ENCODE peak calls at places on chromosomes 5 and 9, in seven cellular contexts. G is bronchial epithelial cell, V is astrocyte of the spinal cord, U is psoas muscle, X is NB4, J is B cell, P is fibroblast of the aortic adventitia. O is an unnamed sample.

GRCh38 chr9:123371228-123371584 is 15.2 kb downstream of the CRB2 start:
- DNase-seq in U (no peak), J (no peak), G (no peak), X (no peak), V (no peak), P (no peak), O (no peak)

GRCh38 chr9:33294670-33295432 is 4.5 kb downstream of the NFX1 start:
- DNase-seq in P (no peak), V (no peak), J (peak; percentile 48), G (no peak), X (peak; percentile 75), U (no peak), O (no peak)

GRCh38 chr9:101397746-101398334 is 578 bp downstream of the MRPL50 start:
- DNase-seq in X (no peak), J (no peak), V (no peak), G (no peak), P (no peak), U (no peak), O (no peak)

GRCh38 chr9:108416321-108416720 is 439.5 kb downstream of the ACTL7B start:
- DNase-seq in P (peak; percentile 40), J (no peak), V (peak; percentile 29), G (peak; percentile 65), X (peak; percentile 8), U (no peak), O (no peak)

GRCh38 chr5:34484591-34485228 is 171.4 kb upstream of the RAI14 start:
- DNase-seq in J (no peak), G (no peak), P (no peak), V (no peak), X (no peak), U (no peak), O (no peak)

GRCh38 chr9:91117959-91118651 is 243.6 kb downstream of the AUH start:
- DNase-seq in X (no peak), V (peak; percentile 74), J (no peak), U (peak; percentile 95), G (no peak), P (peak; percentile 83), O (no peak)

GRCh38 chr5:150567031-150567680 is 59.2 kb downstream of the NDST1 start:
- DNase-seq in G (peak; percentile 48), P (peak; percentile 94), X (peak; percentile 85), U (no peak), V (peak; percentile 77), J (no peak), O (no peak)

GRCh38 chr9:70097187-70097586 is 53.5 kb downstream of the MAMDC2 start:
- DNase-seq in P (no peak), G (no peak), X (no peak), J (no peak), V (no peak), U (no peak), O (no peak)

GRCh38 chr9:38768351-38768761 is 48.4 kb upstream of the FAM240B start:
- DNase-seq in J (no peak), U (no peak), G (peak; percentile 61), X (no peak), P (no peak), V (no peak), O (no peak)

GRCh38 chr9:112917027-112917986 is 26.6 kb upstream of the SLC46A2 start:
- DNase-seq in J (no peak), V (no peak), P (no peak), X (no peak), G (peak; percentile 94), U (no peak), O (no peak)

GRCh38 chr5:172721455-172722308 is 49.3 kb downstream of the DUSP1 start:
- DNase-seq in X (no peak), J (no peak), G (no peak), P (peak; percentile 83), U (peak; percentile 28), V (peak; percentile 41), O (no peak)

GRCh38 chr5:116864838-116865190 is 290.2 kb upstream of the SEMA6A start:
- DNase-seq in P (no peak), V (no peak), X (no peak), G (no peak), U (no peak), J (no peak), O (no peak)

GRCh38 chr9:113853333-113853732 is 22.8 kb upstream of the ZNF618 start:
- DNase-seq in V (no peak), X (peak; percentile 22), J (no peak), P (no peak), G (peak; percentile 46), U (no peak), O (no peak)

GRCh38 chr5:140549237-140550144 is 2.0 kb downstream of the EIF4EBP3 start:
- DNase-seq in X (peak; percentile 93), U (peak; percentile 75), V (no peak), P (peak; percentile 73), G (no peak), J (no peak), O (no peak)

GRCh38 chr5:112179290-112179689 is 239.8 kb downstream of the EPB41L4A start:
- DNase-seq in J (no peak), V (no peak), P (no peak), X (no peak), U (no peak), G (no peak), O (no peak)
- TF ChIP-seq CTCF in J (no peak), V (no peak), P (no peak), X (no peak), U (no peak), G (no peak), O (no peak)

GRCh38 chr5:138611295-138612220 is 36.4 kb upstream of the HSPA9 start:
- DNase-seq in U (no peak), G (peak; percentile 81), X (no peak), J (no peak), P (no peak), V (no peak), O (no peak)
- TF ChIP-seq CTCF in U (no peak), G (peak; percentile 11), X (no peak), J (no peak), P (no peak), V (peak; percentile 15), O (no peak)

GRCh38 chr9:127358770-127359169 is 38.2 kb upstream of the SLC2A8 start:
- DNase-seq in P (no peak), U (no peak), J (no peak), X (no peak), V (no peak), G (no peak), O (no peak)

GRCh38 chr9:127358023-127358535 is 38.9 kb upstream of the SLC2A8 start:
- DNase-seq in J (peak; percentile 6), X (peak; percentile 25), U (no peak), P (no peak), G (no peak), V (no peak), O (no peak)

GRCh38 chr9:127361561-127361960 is 35.4 kb upstream of the SLC2A8 start:
- DNase-seq in U (no peak), J (no peak), V (no peak), P (no peak), G (peak; percentile 91), X (peak; percentile 69), O (no peak)

GRCh38 chr9:127360829-127361228 is 36.1 kb upstream of the SLC2A8 start:
- DNase-seq in J (no peak), U (no peak), P (peak; percentile 43), V (peak; percentile 63), G (peak; percentile 50), X (peak; percentile 56), O (no peak)

DNA sequence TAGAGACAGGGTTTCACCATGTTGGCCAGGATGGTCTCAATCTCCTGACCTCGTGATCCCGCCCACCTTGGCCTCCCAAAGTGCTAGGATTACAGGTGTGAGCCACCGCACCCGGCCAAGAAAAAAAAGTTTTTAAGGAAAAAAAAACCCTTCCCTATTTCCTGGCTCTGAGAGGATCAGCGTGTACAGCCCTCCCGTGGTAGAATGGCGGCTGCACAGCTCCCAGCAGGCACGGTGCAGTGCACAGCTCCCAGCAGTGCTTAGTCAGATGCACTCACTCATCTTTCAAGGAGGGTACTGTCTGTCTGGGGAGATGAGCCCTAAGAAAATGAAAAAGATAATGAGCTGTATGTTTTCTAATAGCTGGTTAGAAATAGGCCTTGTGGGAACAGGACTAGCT is 36.8 kb upstream of the SLC2A8 start:
- DNase-seq in J (no peak), U (no peak), X (no peak), P (no peak), G (peak; percentile 37), V (no peak), O (no peak)
- TF ChIP-seq CTCF in J (no peak), U (peak; percentile 35), X (no peak), P (peak; percentile 15), G (no peak), V (no peak), O (no peak)

DNA sequence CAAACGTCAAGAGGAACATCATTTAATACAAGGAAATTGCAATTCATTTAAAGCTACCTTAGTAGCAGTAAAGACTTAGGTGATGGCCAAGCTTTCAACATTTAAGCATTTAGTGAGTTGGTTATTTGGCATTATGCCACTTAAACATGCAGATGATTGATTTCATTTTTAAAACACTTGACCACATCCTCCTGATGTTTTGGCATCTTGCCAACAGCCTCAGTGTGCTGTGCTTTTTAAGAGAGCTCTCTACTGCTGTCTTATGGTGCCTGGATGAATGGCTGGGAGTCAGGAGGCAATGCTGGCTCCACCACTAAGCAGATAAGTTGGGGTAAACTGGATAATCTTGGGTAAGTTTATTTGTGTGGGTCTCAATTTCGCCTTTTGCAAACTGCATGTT is 364.5 kb downstream of the MAN2A1 start:
- DNase-seq in P (peak; percentile 37), J (no peak), V (peak; percentile 87), G (peak; percentile 88), X (peak; percentile 56), U (no peak), O (peak; percentile 4)
- TF ChIP-seq CTCF in P (no peak), J (no peak), V (peak; percentile 47), G (no peak), X (no peak), U (no peak), O (no peak)

GRCh38 chr5:101590384-101590783 is 687.3 kb upstream of the ST8SIA4 start:
- DNase-seq in G (peak; percentile 11), U (no peak), X (peak; percentile 19), J (no peak), P (no peak), V (no peak), O (peak; percentile 3)
- TF ChIP-seq CTCF in G (peak; percentile 40), U (no peak), X (no peak), J (no peak), P (no peak), V (peak; percentile 35), O (no peak)

DNA sequence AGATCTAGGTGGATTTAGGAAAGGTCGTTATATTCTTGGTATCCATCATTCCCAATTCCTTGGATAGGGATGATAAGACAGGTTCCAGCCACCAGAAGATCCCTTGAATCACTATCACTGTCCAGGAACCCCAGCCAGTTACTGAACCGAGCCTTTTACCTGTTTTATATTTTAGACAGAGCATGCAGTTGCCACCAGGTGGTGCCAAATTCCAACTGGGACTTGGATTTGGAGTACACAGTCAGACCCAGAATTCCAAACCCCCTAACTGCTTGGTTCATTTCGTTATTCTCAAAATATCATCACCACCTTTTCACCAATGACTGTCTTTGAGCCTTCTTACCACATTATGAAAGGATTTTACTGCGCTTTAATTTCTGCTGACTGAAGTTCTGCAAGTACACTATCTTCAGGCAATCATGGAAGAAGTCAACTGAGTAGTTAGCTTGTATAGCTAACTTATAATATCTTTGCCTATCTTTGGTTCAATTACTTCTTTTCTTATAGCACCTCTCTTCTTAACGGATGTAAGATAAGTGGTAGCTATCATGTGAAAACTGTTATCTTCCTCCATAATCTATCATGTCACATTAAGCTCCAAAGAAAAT is 191.8 kb downstream of the PRR16 start:
- DNase-seq in P (peak; percentile 35), X (peak; percentile 26), G (peak; percentile 27), J (no peak), V (peak; percentile 46), U (no peak), O (peak; percentile 6)
- TF ChIP-seq CTCF in P (peak; percentile 65), X (peak; percentile 33), G (peak; percentile 71), J (peak; percentile 40), V (peak; percentile 71), U (peak; percentile 31), O (peak; percentile 32)

GRCh38 chr5:14243768-14244167 is 100.6 kb downstream of the TRIO start:
- DNase-seq in X (no peak), P (no peak), U (no peak), V (no peak), J (no peak), G (no peak), O (no peak)
- TF ChIP-seq CTCF in X (no peak), P (no peak), U (no peak), V (no peak), J (no peak), G (no peak), O (no peak)